ENCODE peak calls at places on chromosomes 2 and 18, in seven cellular contexts. Q is activated T-cell treated with anti-CD3 and anti-CD28 coated beads, Interleukin-2, amount 50 U/mL, for 4 hours; O is central memory CD8-positive, alpha-beta T cell; Z is K562; B is HCT116; L is stimulated activated naive CD8-positive, alpha-beta T cell treated with anti-CD3 and anti-CD28 coated beads, Interleukin-15, amount 100 ng/mL, for 72 hours; T is naive thymus-derived CD8-positive, alpha-beta T cell. J is an unnamed sample.

GRCh38 chr2:220332886-220333285 is 705.5 kb downstream of the SLC4A3 start:
- ATAC-seq in Q (no peak), O (no peak), Z (no peak), B (no peak), L (no peak), T (no peak), J (no peak)

GRCh38 chr2:53018830-53019425 is 748.7 kb upstream of the CHAC2 start:
- ATAC-seq in Q (no peak), O (no peak), Z (no peak), B (no peak), L (no peak), T (no peak), J (no peak)

GRCh38 chr18:58262581-58262980 is 218.6 kb downstream of the NEDD4L start:
- ATAC-seq in Q (no peak), O (no peak), Z (no peak), B (no peak), L (no peak), T (no peak), J (no peak)

GRCh38 chr18:61953161-61953560 is 60.4 kb upstream of the RNF152 start:
- ATAC-seq in Q (no peak), O (no peak), Z (no peak), B (no peak), L (no peak), T (no peak), J (no peak)

GRCh38 chr2:95024960-95025405 is 525 bp upstream of the MAL start:
- ATAC-seq in Q (no peak), O (no peak), Z (no peak), B (no peak), L (peak), T (no peak), J (no peak)

GRCh38 chr2:203535784-203536590 is 886 bp upstream of the RAPH1 start:
- ATAC-seq in Q (no peak), O (no peak), Z (peak), B (no peak), L (no peak), T (no peak), J (no peak)

GRCh38 chr2:30655211-30655610 is 152.0 kb downstream of the CAPN13 start:
- ATAC-seq in Q (no peak), O (no peak), Z (no peak), B (no peak), L (no peak), T (no peak), J (no peak)

GRCh38 chr2:86584164-86584913 is 21.1 kb upstream of the CHMP3 start:
- ATAC-seq in Q (peak), O (peak), Z (peak), B (no peak), L (peak), T (peak), J (peak)

GRCh38 chr2:235949567-235950472 is 218.4 kb downstream of the GBX2 start:
- ATAC-seq in Q (no peak), O (no peak), Z (no peak), B (no peak), L (no peak), T (no peak), J (no peak)

GRCh38 chr2:71609958-71610357 is 156.6 kb downstream of the DYSF start:
- ATAC-seq in Q (no peak), O (no peak), Z (peak), B (peak), L (no peak), T (no peak), J (no peak)

GRCh38 chr2:235543126-235543750 is 49.4 kb downstream of the AGAP1 start:
- ATAC-seq in Q (no peak), O (no peak), Z (no peak), B (no peak), L (no peak), T (no peak), J (peak)

GRCh38 chr2:144356402-144356801 is 163.5 kb downstream of the ZEB2 start:
- ATAC-seq in Q (no peak), O (no peak), Z (peak), B (no peak), L (no peak), T (no peak), J (no peak)

GRCh38 chr2:239836021-239836765 is 188.9 kb downstream of the NDUFA10 start:
- ATAC-seq in Q (no peak), O (no peak), Z (no peak), B (no peak), L (no peak), T (no peak), J (no peak)

GRCh38 chr2:11365096-11365856 is 20.8 kb upstream of the ROCK2 start:
- ATAC-seq in Q (no peak), O (no peak), Z (peak), B (no peak), L (no peak), T (no peak), J (no peak)

GRCh38 chr2:228675715-228676114 is 494.2 kb upstream of the SPHKAP start:
- ATAC-seq in Q (no peak), O (no peak), Z (no peak), B (no peak), L (no peak), T (no peak), J (no peak)

GRCh38 chr2:32838418-32838817 is 108.3 kb upstream of the LTBP1 start:
- ATAC-seq in Q (no peak), O (no peak), Z (peak), B (no peak), L (no peak), T (no peak), J (no peak)

GRCh38 chr18:13437034-13437433 is 218.5 kb downstream of the LDLRAD4 start:
- ATAC-seq in Q (no peak), O (no peak), Z (no peak), B (no peak), L (no peak), T (peak), J (peak)

GRCh38 chr2:32750880-32751279 is 123.0 kb downstream of the TTC27 start:
- ATAC-seq in Q (no peak), O (no peak), Z (no peak), B (no peak), L (no peak), T (no peak), J (no peak)

GRCh38 chr2:168165418-168165817 is 82.0 kb downstream of the STK39 start:
- ATAC-seq in Q (peak), O (no peak), Z (no peak), B (no peak), L (peak), T (no peak), J (peak)

GRCh38 chr2:202186641-202187202 is 51.7 kb downstream of the SUMO1 start:
- ATAC-seq in Q (no peak), O (no peak), Z (no peak), B (peak), L (no peak), T (no peak), J (no peak)